ENCODE peak calls at places on chromosomes 3 and 15, in seven cellular contexts. G is adrenal gland, P is NB4, W is body of pancreas, T is GM13977, N is coronary artery, M is fibroblast of lung. L is an unnamed sample.

GRCh38 chr3:71029770-71030169 is 553.8 kb downstream of the FOXP1 start:
- DNase-seq in G (no peak), P (no peak), W (no peak), T (no peak), N (no peak), M (no peak), L (no peak)

GRCh38 chr15:43518073-43518761 is 809 bp downstream of the MAP1A start:
- DNase-seq in G (no peak), P (peak), W (no peak), T (peak), N (peak), M (peak), L (no peak)

GRCh38 chr3:150446470-150446977 is 38.4 kb downstream of the TSC22D2 start:
- DNase-seq in G (no peak), P (no peak), W (no peak), T (no peak), N (no peak), M (no peak), L (no peak)

GRCh38 chr15:31206386-31207174 is 105.1 kb upstream of the TRPM1 start:
- DNase-seq in G (peak), P (no peak), W (no peak), T (no peak), N (no peak), M (no peak), L (no peak)

GRCh38 chr3:50454671-50455070 is 48.8 kb downstream of the CACNA2D2 start:
- DNase-seq in G (no peak), P (no peak), W (no peak), T (no peak), N (no peak), M (no peak), L (no peak)

GRCh38 chr15:95995375-95996168 is 334.9 kb upstream of the NR2F2 start:
- DNase-seq in G (no peak), P (no peak), W (no peak), T (no peak), N (no peak), M (peak), L (no peak)

GRCh38 chr15:78949461-78949860 is 4.6 kb upstream of the CTSH start:
- DNase-seq in G (no peak), P (no peak), W (peak), T (no peak), N (no peak), M (no peak), L (no peak)

GRCh38 chr15:67947254-67948039 is 106.7 kb upstream of the PIAS1 start:
- DNase-seq in G (no peak), P (no peak), W (no peak), T (no peak), N (no peak), M (no peak), L (no peak)

GRCh38 chr3:129626744-129627349 is 20.4 kb upstream of the PLXND1 start:
- DNase-seq in G (peak), P (peak), W (peak), T (peak), N (peak), M (peak), L (peak)
- TF ChIP-seq CTCF in G (no peak), P (no peak), W (no peak), T (peak), N (no peak), M (no peak), L (peak)

DNA sequence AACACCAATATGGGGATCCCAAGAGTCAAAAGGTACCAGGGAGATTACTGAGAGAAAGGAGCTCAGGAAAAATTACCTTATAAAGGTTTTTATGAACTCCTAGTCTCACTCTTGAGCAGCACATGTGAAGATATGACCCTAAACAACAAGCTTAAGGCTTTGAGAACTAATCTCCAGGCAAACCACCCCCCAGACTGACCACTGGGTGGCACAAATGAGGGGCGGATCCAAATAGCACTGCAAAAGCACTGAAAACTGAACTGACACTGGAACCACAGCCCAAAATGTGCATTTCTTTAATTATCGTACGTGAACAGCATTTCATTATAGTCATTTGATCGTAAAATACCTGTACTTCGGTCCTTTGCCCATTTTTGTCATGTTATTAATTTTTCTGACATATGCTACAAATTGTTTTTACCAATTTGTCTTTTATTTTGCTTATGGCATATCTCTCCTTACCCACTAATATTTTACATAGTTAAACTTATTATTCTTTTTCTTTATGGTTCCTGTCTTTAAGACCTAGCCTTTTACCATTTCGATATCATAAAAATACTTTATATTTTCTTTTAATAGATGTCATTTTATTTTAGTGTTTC is 31.5 kb upstream of the TFDP2 start:
- DNase-seq in G (peak), P (peak), W (peak), T (peak), N (no peak), M (peak), L (no peak)
- TF ChIP-seq CTCF in G (peak), P (peak), W (peak), T (peak), N (peak), M (peak), L (peak)

GRCh38 chr3:161177996-161178395 is 43.1 kb upstream of the NMD3 start:
- DNase-seq in G (no peak), P (no peak), W (no peak), T (no peak), N (no peak), M (peak), L (no peak)

GRCh38 chr3:161171639-161172552 is 49.2 kb upstream of the NMD3 start:
- DNase-seq in G (no peak), P (no peak), W (no peak), T (no peak), N (no peak), M (peak), L (no peak)

GRCh38 chr3:161171113-161171512 is 50.0 kb upstream of the NMD3 start:
- DNase-seq in G (peak), P (peak), W (peak), T (no peak), N (peak), M (peak), L (no peak)

DNA sequence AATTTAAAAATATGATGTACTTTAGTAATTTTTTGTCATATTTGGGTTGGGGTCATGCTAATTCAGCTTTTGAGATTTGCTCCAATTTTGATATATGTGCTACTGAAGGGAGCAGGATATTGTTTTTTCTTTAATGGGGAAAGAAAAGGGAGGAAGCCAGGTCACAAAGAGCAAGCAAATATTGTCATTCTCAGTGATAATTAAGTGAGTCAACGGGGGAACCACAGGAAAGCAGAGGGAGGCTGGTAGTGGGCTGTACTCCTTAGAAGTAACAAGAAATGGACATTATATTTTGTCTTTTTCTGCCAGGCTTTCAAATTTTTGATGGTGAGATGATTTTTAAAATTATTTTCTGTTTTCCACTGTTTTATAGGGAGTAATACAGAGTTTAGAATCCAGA is 45.6 kb upstream of the NMD3 start:
- DNase-seq in G (no peak), P (no peak), W (no peak), T (no peak), N (no peak), M (no peak), L (no peak)
- TF ChIP-seq CTCF in G (no peak), P (no peak), W (no peak), T (no peak), N (no peak), M (no peak), L (no peak)

GRCh38 chr3:106620646-106621045 is 751.8 kb upstream of the CBLB start:
- DNase-seq in G (no peak), P (no peak), W (no peak), T (no peak), N (no peak), M (no peak), L (no peak)
- TF ChIP-seq CTCF in G (no peak), P (no peak), W (no peak), T (no peak), N (no peak), M (no peak), L (no peak)

L was measured in GM10248.